ENCODE peak calls at places on chromosomes 2 and 18, in four cellular contexts. N is psoas muscle, F is Caco-2, Y is ovary. K is an unnamed sample. For H3K9me3, the result is how much of the 10 kb centered on the place peaks cover.

GRCh38 chr18:68316636-68317035 is 398.3 kb downstream of the TMX3 start:
- DNase-seq in N (no peak), F (no peak), Y (no peak), K (no peak)

GRCh38 chr2:235551965-235552364 is 58.1 kb downstream of the AGAP1 start:
- DNase-seq in N (no peak), F (peak), Y (no peak), K (peak)

GRCh38 chr2:60958800-60959199 is 58.7 kb upstream of the PEX13 start:
- DNase-seq in N (no peak), F (no peak), Y (no peak), K (no peak)

GRCh38 chr2:226380679-226381078 is 418.9 kb downstream of the IRS1 start:
- DNase-seq in N (peak), F (no peak), Y (no peak), K (no peak)

GRCh38 chr2:231992888-231993287 is 31.4 kb downstream of the DIS3L2 start:
- DNase-seq in N (no peak), F (no peak), Y (no peak), K (no peak)

GRCh38 chr2:204869142-204869823 is 324.0 kb downstream of the PARD3B start:
- DNase-seq in N (no peak), F (no peak), Y (no peak), K (no peak)

GRCh38 chr18:50163505-50163904 is 31.4 kb downstream of the MYO5B start:
- DNase-seq in N (no peak), F (no peak), Y (no peak), K (no peak)

GRCh38 chr18:607930-608329 is 11.1 kb downstream of the CLUL1 start:
- DNase-seq in N (no peak), F (no peak), Y (no peak), K (no peak)

GRCh38 chr2:54540194-54540593 is 84.1 kb downstream of the SPTBN1 start:
- DNase-seq in N (no peak), F (no peak), Y (no peak), K (no peak)

GRCh38 chr2:239165206-239165831 is 235.5 kb downstream of the HDAC4 start:
- DNase-seq in N (peak), F (no peak), Y (no peak), K (no peak)

GRCh38 chr2:74017181-74017580 is 32.5 kb downstream of the TET3 start:
- DNase-seq in N (no peak), F (no peak), Y (no peak), K (no peak)

GRCh38 chr2:164981217-164981990 is 26.1 kb upstream of the SLC38A11 start:
- DNase-seq in N (no peak), F (no peak), Y (no peak), K (no peak)

GRCh38 chr2:216160786-216161185 is 51.6 kb downstream of the XRCC5 start:
- DNase-seq in N (no peak), F (no peak), Y (no peak), K (no peak)

GRCh38 chr2:142954488-142954887 is 77.0 kb downstream of the KYNU start:
- DNase-seq in N (no peak), F (no peak), Y (no peak), K (no peak)

GRCh38 chr2:108193251-108193650 is 46.5 kb upstream of the SULT1C3 start:
- DNase-seq in N (no peak), F (peak), Y (no peak), K (no peak)

GRCh38 chr2:238239552-238239871 is 326 bp downstream of the HES6 start:
- DNase-seq in N (no peak), F (no peak), Y (no peak), K (no peak)

GRCh38 chr2:239544846-239545465 is 144.1 kb upstream of the HDAC4 start:
- DNase-seq in N (no peak), F (no peak), Y (no peak), K (no peak)

GRCh38 chr18:70991577-70991976 is 702.7 kb downstream of the SOCS6 start:
- DNase-seq in N (no peak), F (no peak), Y (no peak), K (no peak)
- H3K9me3 ChIP-seq in N (under half), F (under half), Y (under half), K (under half)

DNA sequence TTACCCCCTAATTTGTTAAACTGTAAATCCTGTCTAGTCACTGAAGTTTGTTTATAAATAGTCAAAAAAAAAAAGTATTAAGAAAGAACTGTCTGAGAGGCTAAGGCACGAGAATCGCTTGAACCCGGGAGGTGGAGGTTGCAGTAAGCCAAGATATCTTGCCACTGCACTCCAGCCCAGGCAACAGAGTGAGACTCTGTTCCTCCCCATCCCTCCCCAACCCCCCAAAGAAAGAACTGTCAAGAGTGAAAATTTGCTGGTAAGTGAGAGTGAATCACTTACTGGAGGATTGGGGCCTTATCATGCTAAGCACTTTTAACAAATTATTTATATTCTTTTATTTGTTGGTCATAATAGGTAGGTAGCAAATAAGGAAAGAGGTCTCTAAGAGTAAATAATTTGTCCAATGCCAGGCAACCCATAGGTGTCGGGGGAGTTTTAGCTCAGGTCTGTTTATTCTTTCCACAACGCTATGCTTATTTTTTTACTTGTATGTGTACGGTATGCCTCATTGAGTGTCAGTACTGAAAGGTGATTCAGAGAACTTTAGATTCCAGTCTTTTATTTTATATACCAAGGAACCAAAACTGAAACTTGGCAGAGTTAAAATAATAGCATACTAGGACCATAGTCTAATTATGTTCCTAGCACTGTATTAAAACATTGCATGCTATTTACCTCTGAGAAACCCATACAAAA is 2.5 kb downstream of the TAF4B start:
- DNase-seq in N (no peak), F (no peak), Y (no peak), K (no peak)
- H3K4me3 ChIP-seq in N (peak), F (no peak), Y (no peak), K (no peak)

GRCh38 chr18:14961991-14962390 is 214.0 kb downstream of the ANKRD30B start:
- DNase-seq in N (no peak), F (no peak), Y (no peak), K (no peak)

GRCh38 chr18:14963246-14963645 is 215.3 kb downstream of the ANKRD30B start:
- DNase-seq in N (no peak), F (no peak), Y (no peak), K (peak)

GRCh38 chr18:14962626-14963025 is 214.7 kb downstream of the ANKRD30B start:
- DNase-seq in N (no peak), F (no peak), Y (no peak), K (peak)

GRCh38 chr18:14959550-14959949 is 211.6 kb downstream of the ANKRD30B start:
- DNase-seq in N (no peak), F (no peak), Y (no peak), K (peak)

DNA sequence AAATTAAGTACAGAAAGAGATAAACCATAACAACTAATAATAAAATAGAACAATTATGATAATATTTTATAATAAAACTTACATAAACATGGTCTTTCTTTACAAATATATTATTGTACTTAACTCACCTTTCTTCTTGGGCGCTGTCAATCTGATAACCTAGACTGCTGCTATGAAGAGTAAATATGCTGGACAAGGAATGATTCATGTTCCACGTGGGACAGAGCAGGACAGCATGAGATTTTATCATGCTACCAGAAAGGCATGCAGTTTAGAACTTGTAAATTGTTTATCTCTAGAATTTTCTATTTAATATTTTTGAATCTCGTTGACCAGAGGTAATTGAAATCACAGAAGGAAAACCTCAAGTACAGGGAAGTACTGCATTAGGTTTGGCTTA is 210.7 kb downstream of the ANKRD30B start:
- DNase-seq in N (no peak), F (no peak), Y (no peak), K (no peak)
- H3K9me3 ChIP-seq in N (under half), F (under half), Y (under half), K (under half)

DNA sequence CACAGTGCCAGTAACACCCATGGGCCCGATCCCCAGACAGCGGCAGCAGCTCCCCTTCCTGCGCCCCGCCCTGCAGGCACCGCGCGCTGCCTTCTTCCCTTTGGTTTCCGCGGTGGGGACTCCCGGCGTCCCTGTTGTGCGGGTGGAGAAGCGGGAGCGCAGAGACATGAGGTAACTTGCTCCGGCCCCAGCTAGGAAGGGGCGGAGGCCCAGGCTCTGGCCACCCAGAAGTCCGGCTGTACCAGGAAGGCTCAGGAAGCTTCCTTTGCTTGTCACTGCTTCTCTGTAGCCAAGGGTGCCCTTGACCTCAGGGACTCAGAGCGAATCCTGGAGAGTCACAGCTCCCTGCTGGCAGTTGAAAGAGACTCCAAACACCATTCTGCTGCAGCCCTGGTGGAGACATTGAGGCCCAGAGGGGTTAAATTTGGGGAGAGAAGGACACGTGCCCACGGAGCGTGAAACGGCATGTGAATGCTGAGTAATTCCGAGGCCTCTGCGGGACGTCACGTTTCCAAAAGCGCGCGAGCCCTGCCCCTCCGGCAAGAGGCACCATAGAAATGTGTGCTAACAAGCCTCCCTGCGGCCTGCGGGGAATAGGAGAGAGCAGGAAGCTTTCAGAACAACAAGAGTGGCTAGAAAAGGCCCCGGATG is 6.7 kb upstream of the ADCY3 start:
- DNase-seq in N (peak), F (no peak), Y (peak), K (peak)
- H3K4me3 ChIP-seq in N (peak), F (no peak), Y (peak), K (peak)

GRCh38 chr2:179251865-179252264 is 12.8 kb downstream of the SESTD1 start:
- DNase-seq in N (no peak), F (no peak), Y (no peak), K (no peak)

GRCh38 chr2:179250084-179250483 is 14.5 kb downstream of the SESTD1 start:
- DNase-seq in N (no peak), F (no peak), Y (no peak), K (no peak)

GRCh38 chr2:179250848-179251504 is 13.7 kb downstream of the SESTD1 start:
- DNase-seq in N (no peak), F (no peak), Y (no peak), K (no peak)

GRCh38 chr2:179247318-179248023 is 17.2 kb downstream of the SESTD1 start:
- DNase-seq in N (no peak), F (no peak), Y (no peak), K (no peak)

GRCh38 chr2:179248024-179248348 is 16.6 kb downstream of the SESTD1 start:
- DNase-seq in N (no peak), F (no peak), Y (no peak), K (no peak)
- H3K9me3 ChIP-seq in N (under half), F (under half), Y (under half), K (under half)

GRCh38 chr2:26185954-26186353 is 13.1 kb downstream of the GAREM2 start:
- DNase-seq in N (no peak), F (no peak), Y (no peak), K (no peak)
- H3K4me3 ChIP-seq in N (peak), F (no peak), Y (no peak), K (peak)

GRCh38 chr18:6156446-6156845 is 258.3 kb downstream of the L3MBTL4 start:
- DNase-seq in N (no peak), F (no peak), Y (no peak), K (no peak)
- H3K9me3 ChIP-seq in N (under half), F (under half), Y (under half), K (under half)

K was measured in right atrium auricular region.